ENCODE peak calls at places on chromosomes 12 and 14, in six cellular contexts. B, N, C, H, F and Q are unnamed samples.

GRCh38 chr14:52860209-52860608 is 68.8 kb upstream of the GNPNAT1 start:
- DNase-seq in B (no peak), N (no peak), C (no peak), H (no peak), F (no peak), Q (no peak)

GRCh38 chr14:54312166-54312801 is 84.5 kb upstream of the CDKN3 start:
- DNase-seq in B (peak; percentile 100), N (no peak), C (peak; percentile 62), H (no peak), F (peak; percentile 49), Q (no peak)

GRCh38 chr14:44833376-44833775 is 128.4 kb downstream of the KLHL28 start:
- DNase-seq in B (peak; percentile 58), N (no peak), C (no peak), H (no peak), F (no peak), Q (no peak)

GRCh38 chr12:72369560-72369959 is 97.4 kb downstream of the TRHDE start:
- DNase-seq in B (no peak), N (no peak), C (no peak), H (no peak), F (no peak), Q (no peak)

GRCh38 chr14:68781161-68782021 is 11.5 kb downstream of the ZFP36L1 start:
- DNase-seq in B (no peak), N (no peak), C (no peak), H (no peak), F (no peak), Q (peak; percentile 4)

GRCh38 chr12:26953447-26953846 is 15.2 kb downstream of the FGFR1OP2 start:
- DNase-seq in B (no peak), N (no peak), C (no peak), H (no peak), F (no peak), Q (no peak)

GRCh38 chr12:31742891-31743290 is 14.1 kb upstream of the AMN1 start:
- DNase-seq in B (no peak), N (no peak), C (no peak), H (no peak), F (no peak), Q (no peak)

GRCh38 chr14:22837059-22837749 is 819 bp downstream of the MMP14 start:
- DNase-seq in B (peak; percentile 50), N (peak; percentile 74), C (no peak), H (peak; percentile 84), F (no peak), Q (peak; percentile 61)

GRCh38 chr14:60935283-60935682 is 45.6 kb downstream of the TRMT5 start:
- DNase-seq in B (no peak), N (no peak), C (no peak), H (no peak), F (no peak), Q (no peak)

GRCh38 chr14:77989441-77989891 is 180.7 kb upstream of the NRXN3 start:
- DNase-seq in B (no peak), N (no peak), C (no peak), H (no peak), F (no peak), Q (peak; percentile 40)

DNA sequence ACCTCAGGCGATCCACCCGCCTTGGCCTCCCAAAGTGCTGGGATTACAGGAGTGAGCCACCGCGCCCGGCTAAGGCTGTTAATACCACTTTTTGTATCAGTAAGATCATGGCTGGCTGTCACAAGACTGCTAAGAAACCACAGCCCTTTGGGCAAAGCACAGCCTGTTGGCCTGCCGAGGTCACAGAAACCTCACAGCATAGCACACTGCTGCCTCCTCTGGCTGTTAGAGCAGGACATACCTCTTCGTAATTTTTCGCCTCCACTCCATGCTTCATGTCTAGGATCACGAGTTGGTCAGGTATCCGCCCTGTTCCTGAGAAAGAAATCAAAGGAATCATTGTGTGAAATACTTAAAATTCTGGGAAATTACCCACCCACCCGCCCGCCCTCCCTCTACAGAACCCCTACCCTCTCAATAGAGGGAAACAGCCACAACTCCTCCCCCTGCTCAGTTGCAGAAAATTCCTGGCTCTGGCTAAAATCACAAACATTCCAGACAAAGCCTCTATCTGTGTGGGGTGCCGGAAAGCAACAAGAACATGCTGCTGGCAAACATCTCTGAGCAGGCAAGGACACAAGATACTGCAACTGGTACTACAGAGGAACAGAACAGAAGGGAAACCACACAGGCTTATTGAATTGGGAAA is 20.7 kb upstream of the NEK9 start:
- DNase-seq in B (peak; percentile 64), N (peak; percentile 57), C (peak; percentile 80), H (peak; percentile 82), F (peak; percentile 75), Q (peak; percentile 29)
- TF ChIP-seq CTCF in B (peak; percentile 52), N (peak; percentile 61), C (peak; percentile 42), H (peak; percentile 53), F (peak; percentile 60), Q (no peak)

GRCh38 chr12:99658950-99659349 is 11.4 kb downstream of the GARIN6 start:
- DNase-seq in B (peak; percentile 2), N (no peak), C (no peak), H (no peak), F (no peak), Q (no peak)
- TF ChIP-seq CTCF in B (peak; percentile 14), N (no peak), C (no peak), H (no peak), F (peak; percentile 55), Q (no peak)

GRCh38 chr14:20305265-20306078 is at the start of gene TTC5:
- DNase-seq in B (peak; percentile 90), N (peak; percentile 95), C (peak; percentile 84), H (peak; percentile 90), F (peak; percentile 84), Q (peak; percentile 90)
- TF ChIP-seq CTCF in B (peak; percentile 97), N (peak; percentile 84), C (peak; percentile 79), H (peak; percentile 95), F (peak; percentile 94), Q (peak; percentile 51)

GRCh38 chr12:53299101-53299453 is 418 bp upstream of the MYG1 start:
- DNase-seq in B (peak; percentile 81), N (no peak), C (no peak), H (no peak), F (no peak), Q (no peak)

GRCh38 chr12:53300187-53300586 is 692 bp downstream of the MYG1 start:
- DNase-seq in B (peak; percentile 20), N (no peak), C (no peak), H (no peak), F (no peak), Q (no peak)

GRCh38 chr12:53302903-53303302 is 3.4 kb downstream of the MYG1 start:
- DNase-seq in B (no peak), N (no peak), C (no peak), H (no peak), F (no peak), Q (no peak)

GRCh38 chr12:53298154-53298553 is 1.3 kb upstream of the MYG1 start:
- DNase-seq in B (peak; percentile 21), N (no peak), C (no peak), H (no peak), F (no peak), Q (no peak)

GRCh38 chr12:53299454-53300180 is at the start of gene MYG1:
- DNase-seq in B (peak; percentile 84), N (peak; percentile 87), C (peak; percentile 78), H (peak; percentile 94), F (peak; percentile 98), Q (peak; percentile 87)
- TF ChIP-seq CTCF in B (peak; percentile 43), N (peak; percentile 16), C (peak; percentile 31), H (peak; percentile 29), F (peak; percentile 35), Q (no peak)

GRCh38 chr12:100214518-100214917 is 13.9 kb downstream of the ACTR6 start:
- DNase-seq in B (no peak), N (no peak), C (no peak), H (no peak), F (no peak), Q (no peak)
- TF ChIP-seq CTCF in B (no peak), N (no peak), C (no peak), H (no peak), F (no peak), Q (no peak)

GRCh38 chr12:62006076-62006732 is 254.0 kb upstream of the USP15 start:
- DNase-seq in B (peak; percentile 65), N (no peak), C (no peak), H (no peak), F (peak; percentile 43), Q (peak; percentile 18)
- TF ChIP-seq CTCF in B (peak; percentile 83), N (no peak), C (peak; percentile 26), H (peak; percentile 68), F (peak; percentile 85), Q (peak; percentile 84)

DNA sequence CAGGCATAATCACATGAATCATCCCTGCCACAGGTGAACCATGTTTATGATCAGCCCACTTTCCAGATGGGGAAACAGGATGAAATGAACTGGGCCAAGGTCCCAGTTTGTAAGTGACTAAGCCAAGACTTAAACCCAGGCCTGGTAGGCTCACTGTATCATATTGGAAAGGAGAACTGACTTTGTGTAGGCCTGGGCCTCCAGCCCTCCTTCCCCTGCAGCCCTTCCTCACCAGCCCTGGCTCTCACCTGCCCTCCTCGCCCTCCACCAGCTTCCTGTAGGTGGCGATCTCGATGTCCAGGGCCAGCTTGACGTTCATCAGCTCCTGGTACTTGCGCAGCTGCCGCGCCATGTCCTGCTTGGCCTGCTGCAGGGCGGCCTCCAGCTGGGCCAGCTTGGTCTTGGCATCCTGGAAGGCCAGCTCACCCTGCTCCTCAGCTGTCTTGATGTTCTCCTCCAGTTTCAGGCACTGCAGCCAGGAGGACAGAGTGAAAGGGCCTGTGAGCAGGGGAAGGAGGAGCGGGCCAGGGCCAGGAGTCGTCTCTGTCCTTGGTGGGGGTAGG is 19.8 kb downstream of the KRT80 start:
- DNase-seq in B (peak; percentile 85), N (peak; percentile 80), C (no peak), H (peak; percentile 74), F (peak; percentile 91), Q (peak; percentile 67)
- TF ChIP-seq CTCF in B (peak; percentile 45), N (peak; percentile 81), C (peak; percentile 29), H (peak; percentile 33), F (peak; percentile 68), Q (peak; percentile 43)